ENCODE peak calls at places on chromosome 5, in ten cellular contexts. C is PC-9; M is KG1; R is naive thymus-derived CD8-positive, alpha-beta T cell; G is progenitor cell of endocrine pancreas; Q is T-helper 2 cell; H is activated CD4-positive, alpha-beta T cell treated with anti-CD3 and anti-CD28 coated beads, Interleukin-2, amount 10 ng/mL, durations not matched to agents 7 days and 5 days; O is dorsolateral prefrontal cortex; V is A549; B is sigmoid colon. T is an unnamed sample.
A peak's percentile ranks its signal among the peaks of the same experiment; 100 is the strongest.

GRCh38 chr5:105034335-105034734 is 1471.7 kb upstream of the NUDT12 start:
- DNase-seq in C (no peak), M (no peak), R (no peak), G (no peak), Q (no peak), H (no peak), O (no peak), V (no peak), B (no peak), T (peak; percentile 86)

GRCh38 chr5:137837741-137838389 is 29.8 kb upstream of the MYOT start:
- DNase-seq in C (no peak), M (no peak), R (no peak), G (no peak), Q (no peak), H (no peak), O (no peak), V (no peak), B (no peak), T (no peak)

GRCh38 chr5:94690778-94691177 is 72.3 kb downstream of the SLF1 start:
- DNase-seq in C (no peak), M (no peak), R (no peak), G (no peak), Q (no peak), H (no peak), O (peak; percentile 36), V (no peak), B (no peak), T (no peak)

GRCh38 chr5:133941456-133942196 is 26.8 kb downstream of the C5orf15 start:
- DNase-seq in C (no peak), M (no peak), R (no peak), G (no peak), Q (no peak), H (no peak), O (no peak), V (no peak), B (no peak), T (no peak)

GRCh38 chr5:169970911-169971436 is 9.3 kb downstream of the INSYN2B start:
- DNase-seq in C (peak; percentile 98), M (no peak), R (no peak), G (no peak), Q (no peak), H (no peak), O (no peak), V (peak; percentile 78), B (no peak), T (no peak)

GRCh38 chr5:72510610-72511121 is 3.5 kb upstream of the ZNF366 start:
- DNase-seq in C (no peak), M (no peak), R (no peak), G (no peak), Q (no peak), H (no peak), O (peak; percentile 13), V (no peak), B (peak; percentile 70), T (no peak)

GRCh38 chr5:135497971-135498661 is 37.6 kb downstream of the NEUROG1 start:
- DNase-seq in C (no peak), M (no peak), R (no peak), G (no peak), Q (no peak), H (no peak), O (peak; percentile 6), V (no peak), B (no peak), T (no peak)

GRCh38 chr5:12704955-12705354 is 800.7 kb upstream of the CTNND2 start:
- DNase-seq in C (no peak), M (no peak), R (no peak), G (no peak), Q (no peak), H (no peak), O (no peak), V (no peak), B (no peak), T (peak; percentile 13)

GRCh38 chr5:120655828-120656435 is 191.8 kb downstream of the PRR16 start:
- DNase-seq in C (no peak), M (peak; percentile 3), R (no peak), G (peak; percentile 29), Q (no peak), H (no peak), O (no peak), V (peak; percentile 33), B (no peak), T (peak; percentile 14)

GRCh38 chr5:16980983-16981382 is 44.9 kb upstream of the MYO10 start:
- DNase-seq in C (no peak), M (no peak), R (no peak), G (no peak), Q (no peak), H (no peak), O (no peak), V (no peak), B (no peak), T (no peak)

GRCh38 chr5:158139161-158139560 is 280.2 kb upstream of the CLINT1 start:
- DNase-seq in C (no peak), M (no peak), R (no peak), G (no peak), Q (no peak), H (no peak), O (no peak), V (peak; percentile 4), B (no peak), T (no peak)

GRCh38 chr5:134948929-134949328 is 18.8 kb upstream of the CATSPER3 start:
- DNase-seq in C (no peak), M (no peak), R (no peak), G (no peak), Q (no peak), H (no peak), O (no peak), V (no peak), B (peak; percentile 77), T (no peak)

GRCh38 chr5:90479611-90480385 is 5.1 kb downstream of the POLR3G start:
- DNase-seq in C (no peak), M (no peak), R (no peak), G (no peak), Q (no peak), H (no peak), O (no peak), V (no peak), B (no peak), T (no peak)

GRCh38 chr5:43207601-43208000 is 15.6 kb downstream of the NIM1K start:
- DNase-seq in C (no peak), M (no peak), R (no peak), G (no peak), Q (no peak), H (no peak), O (no peak), V (no peak), B (no peak), T (no peak)

GRCh38 chr5:72816297-72817075 is at the start of gene TNPO1:
- DNase-seq in C (peak; percentile 75), M (peak; percentile 80), R (peak; percentile 87), G (peak; percentile 90), Q (peak; percentile 81), H (peak; percentile 82), O (peak; percentile 94), V (peak; percentile 92), B (peak; percentile 96), T (peak; percentile 92)